ENCODE peak calls at places on chromosomes 6 and 20, in six cellular contexts. H is naive thymus-derived CD8-positive, alpha-beta T cell; P is dermis blood vessel endothelial cell; S is endothelial cell; O is left ventricle myocardium superior; V is activated CD8-positive, alpha-beta T cell treated with anti-CD3 and anti-CD28 coated beads, Interleukin-2, amount 10 ng/mL, durations not matched to agents 7 days and 5 days. L is an unnamed sample.

GRCh38 chr6:128397996-128398395 is 122.4 kb downstream of the PTPRK start:
- DNase-seq in V (no peak), O (no peak), H (no peak), S (no peak), P (no peak), L (no peak)

GRCh38 chr6:136753624-136754023 is 38.7 kb downstream of the MAP3K5 start:
- DNase-seq in P (no peak), O (no peak), S (no peak), H (peak), V (peak), L (peak)

GRCh38 chr6:27505209-27506027 is 32.5 kb upstream of the ZNF184 start:
- DNase-seq in V (peak), S (peak), H (peak), O (no peak), P (peak), L (no peak)

GRCh38 chr6:97497713-97498331 is 214.8 kb upstream of the MMS22L start:
- DNase-seq in O (peak), S (peak), V (peak), P (peak), H (peak), L (peak)

GRCh38 chr6:113529191-113529590 is 328.0 kb upstream of the MARCKS start:
- DNase-seq in S (no peak), P (peak), V (no peak), O (no peak), H (no peak), L (no peak)

GRCh38 chr6:72175936-72176335 is 289.6 kb downstream of the RIMS1 start:
- DNase-seq in P (no peak), S (no peak), H (no peak), V (no peak), O (no peak), L (no peak)

GRCh38 chr6:34465551-34466241 is at the start of gene PACSIN1:
- DNase-seq in V (peak), O (peak), P (no peak), H (no peak), S (peak), L (no peak)

GRCh38 chr20:38441916-38442315 is 6.8 kb upstream of the SNHG17 start:
- DNase-seq in O (no peak), V (no peak), S (no peak), P (no peak), H (no peak), L (no peak)

GRCh38 chr20:52226370-52226769 is 34.8 kb upstream of the ZFP64 start:
- DNase-seq in P (no peak), V (no peak), O (no peak), H (no peak), S (no peak), L (no peak)

GRCh38 chr20:15005300-15005986 is 668.0 kb upstream of the FLRT3 start:
- DNase-seq in O (no peak), S (no peak), H (no peak), V (no peak), P (no peak), L (no peak)

GRCh38 chr6:129546702-129547101 is 163.3 kb downstream of the ARHGAP18 start:
- DNase-seq in O (no peak), V (no peak), P (peak), H (no peak), S (no peak), L (no peak)

GRCh38 chr20:49979030-49979832 is 3.5 kb upstream of the SNAI1 start:
- DNase-seq in O (peak), P (peak), H (peak), V (peak), S (peak), L (peak)

GRCh38 chr6:37501632-37502466 is 2.2 kb upstream of the CCDC167 start:
- DNase-seq in O (no peak), H (no peak), S (no peak), V (peak), P (no peak), L (peak)

GRCh38 chr20:37383229-37383989 is 37.5 kb downstream of the SRC start:
- DNase-seq in V (no peak), S (no peak), H (no peak), O (no peak), P (peak), L (no peak)

GRCh38 chr6:129730477-129731165 is 20.6 kb upstream of the ARHGAP18 start:
- DNase-seq in O (no peak), H (no peak), V (peak), P (peak), S (no peak), L (peak)

GRCh38 chr20:35207950-35208611 is 18.4 kb upstream of the MMP24 start:
- DNase-seq in H (peak), P (peak), S (peak), V (peak), O (peak), L (peak)

GRCh38 chr6:110609101-110609500 is 132.7 kb upstream of the SLC22A16 start:
- DNase-seq in O (no peak), S (no peak), V (no peak), P (no peak), H (no peak), L (no peak)

GRCh38 chr20:25584905-25585704 is at the start of gene NINL:
- DNase-seq in V (peak), P (peak), O (peak), H (peak), S (peak), L (peak)

GRCh38 chr6:140321891-140322290 is 947.4 kb upstream of the CITED2 start:
- DNase-seq in S (no peak), O (no peak), H (no peak), V (no peak), P (no peak), L (no peak)

GRCh38 chr20:11453430-11453829 is 464.3 kb upstream of the BTBD3 start:
- DNase-seq in P (peak), O (no peak), S (no peak), V (no peak), H (no peak), L (no peak)

GRCh38 chr6:159043236-159043635 is 1.6 kb downstream of the TAGAP start:
- DNase-seq in H (no peak), S (no peak), V (peak), O (no peak), P (no peak), L (peak)

GRCh38 chr6:47310131-47310480 is 401 bp upstream of the TNFRSF21 start:
- DNase-seq in V (no peak), H (no peak), P (no peak), S (no peak), O (no peak), L (no peak)

GRCh38 chr20:53927990-53928389 is 142.4 kb downstream of the BCAS1 start:
- DNase-seq in S (no peak), P (no peak), O (no peak), V (no peak), H (no peak), L (no peak)

GRCh38 chr6:16583151-16583762 is 178.0 kb downstream of the ATXN1 start:
- DNase-seq in V (no peak), O (no peak), P (no peak), S (no peak), H (no peak), L (no peak)

GRCh38 chr6:45727824-45728449 is 287.7 kb downstream of the CLIC5 start:
- DNase-seq in O (no peak), H (no peak), P (no peak), S (no peak), V (no peak), L (no peak)

GRCh38 chr20:40863337-40863919 is 165.2 kb upstream of the TOP1 start:
- DNase-seq in S (no peak), O (no peak), H (no peak), P (no peak), V (no peak), L (no peak)

GRCh38 chr6:125717120-125717731 is 32.2 kb upstream of the HEY2 start:
- DNase-seq in H (no peak), S (no peak), V (no peak), P (no peak), O (no peak), L (no peak)

GRCh38 chr20:49705358-49705757 is 8.3 kb downstream of the B4GALT5 start:
- DNase-seq in V (no peak), H (no peak), O (no peak), P (no peak), S (no peak), L (no peak)

GRCh38 chr6:159577564-159577963 is 115.5 kb downstream of the SOD2 start:
- DNase-seq in V (no peak), H (no peak), P (no peak), S (no peak), O (no peak), L (no peak)

GRCh38 chr6:82458147-82458546 is 94.5 kb downstream of the TPBG start:
- DNase-seq in V (no peak), O (no peak), H (no peak), P (no peak), S (no peak), L (no peak)

GRCh38 chr6:87065117-87065516 is 29.8 kb downstream of the CGA start:
- DNase-seq in H (no peak), O (no peak), V (no peak), P (no peak), S (no peak), L (no peak)

GRCh38 chr20:16007164-16007563 is 566.1 kb downstream of the KIF16B start:
- DNase-seq in P (no peak), V (no peak), H (no peak), O (no peak), S (no peak), L (no peak)

GRCh38 chr6:16725145-16725864 is 36.0 kb downstream of the ATXN1 start:
- DNase-seq in S (no peak), O (no peak), P (peak), H (no peak), V (no peak), L (no peak)